ENCODE peak calls at places on chromosome 22, in ten cellular contexts. C is amniotic stem cell; M is GM12891; U is HS-27A; J is NCI-H1930; G is OCI-M1; E is astrocyte of the hippocampus; Z is ACHN; I is iPS-NIHi11; D is stimulated activated CD4-positive, alpha-beta T cell treated with anti-CD3 and anti-CD28 coated beads, TNF-alpha, amount 100 ng/mL, for 24 hours. X is an unnamed sample.
A peak's percentile ranks its signal among the peaks of the same experiment; 100 is the strongest.

GRCh38 chr22:46387748-46388147 is 52.2 kb downstream of the TRMU start:
- DNase-seq in C (no peak), Z (no peak), M (no peak), E (no peak), I (no peak), D (no peak), G (no peak), U (no peak), J (no peak), X (no peak)

GRCh38 chr22:27577570-27577969 is 224.0 kb downstream of the MN1 start:
- DNase-seq in G (no peak), J (no peak), Z (no peak), D (no peak), M (no peak), U (no peak), C (no peak), E (no peak), I (no peak), X (no peak)

GRCh38 chr22:43587574-43587973 is 175.8 kb downstream of the MPPED1 start:
- DNase-seq in D (no peak), G (peak; percentile 7), U (no peak), C (no peak), E (peak; percentile 16), M (no peak), J (no peak), Z (no peak), I (no peak), X (peak; percentile 15)

GRCh38 chr22:39958009-39958711 is 2.0 kb upstream of the TMA7B start:
- DNase-seq in C (no peak), U (no peak), J (no peak), Z (no peak), G (no peak), D (no peak), M (no peak), I (no peak), E (no peak), X (no peak)

GRCh38 chr22:31628362-31628761 is 33.7 kb downstream of the PISD start:
- DNase-seq in C (no peak), Z (no peak), E (no peak), J (no peak), U (no peak), G (no peak), D (no peak), I (no peak), M (no peak), X (no peak)

GRCh38 chr22:46775364-46775758 is 12.9 kb downstream of the TBC1D22A start:
- DNase-seq in C (no peak), G (no peak), I (no peak), M (no peak), D (no peak), E (no peak), Z (no peak), J (no peak), U (no peak), X (no peak)

GRCh38 chr22:36467946-36468345 is 13.5 kb downstream of the TXN2 start:
- DNase-seq in U (peak; percentile 86), E (peak; percentile 97), M (no peak), G (peak; percentile 93), C (peak; percentile 72), J (no peak), D (no peak), I (no peak), Z (peak; percentile 94), X (peak; percentile 89)

GRCh38 chr22:35863432-35863831 is 145.8 kb downstream of the APOL5 start:
- DNase-seq in Z (no peak), U (no peak), G (peak; percentile 19), E (no peak), I (no peak), J (no peak), M (no peak), C (no peak), D (no peak), X (no peak)

GRCh38 chr22:49297871-49298721 is 529.6 kb downstream of the BRD1 start:
- DNase-seq in I (peak; percentile 43), J (no peak), D (no peak), E (no peak), C (no peak), M (no peak), Z (no peak), U (no peak), G (no peak), X (no peak)

GRCh38 chr22:46425011-46425410 is 89.5 kb downstream of the TRMU start:
- DNase-seq in Z (peak; percentile 68), G (no peak), M (no peak), I (no peak), D (no peak), E (peak; percentile 93), U (no peak), C (no peak), J (no peak), X (peak; percentile 97)

GRCh38 chr22:34812631-34813030 is 253.3 kb upstream of the ISX start:
- DNase-seq in M (no peak), Z (peak; percentile 79), C (no peak), U (no peak), E (peak; percentile 37), D (no peak), G (no peak), I (no peak), J (no peak), X (peak; percentile 97)